ENCODE peak calls at places on chromosome 21, in nine cellular contexts. X is stimulated activated CD4-positive, alpha-beta T cell treated with anti-CD3 and anti-CD28 coated beads, Interleukin-1b, Interleukin-23, amount 100 ng/mL, for 24 hours; F is activated T-cell treated with anti-CD3 and anti-CD28 coated beads for 24 hours; G is foreskin melanocyte; C is GDM1; B is ELR; R is sigmoid colon; E is T-helper 9 cell; A is activated T-helper 1 cell treated with Interleukin-2 at 50 U/mL for 16 hours. U is an unnamed sample.

GRCh38 chr21:44793269-44794030 is 8.2 kb downstream of the UBE2G2 start:
- DNase-seq in G (peak), C (peak), E (peak), B (peak), R (no peak), A (peak), F (peak), X (no peak), U (peak)

GRCh38 chr21:34743831-34744230 is 75.0 kb downstream of the CLIC6 start:
- DNase-seq in E (no peak), B (peak), A (no peak), F (no peak), C (no peak), R (no peak), X (no peak), G (no peak), U (peak)

GRCh38 chr21:44424608-44425306 is 30.6 kb upstream of the LRRC3 start:
- DNase-seq in A (no peak), F (no peak), C (no peak), E (no peak), R (peak), B (no peak), G (no peak), X (no peak), U (no peak)

GRCh38 chr21:33441489-33442477 is 38.0 kb downstream of the TMEM50B start:
- DNase-seq in F (no peak), A (no peak), X (no peak), G (no peak), R (no peak), B (peak), E (no peak), C (no peak), U (peak)

GRCh38 chr21:43034826-43035225 is 40.8 kb downstream of the CBS start:
- DNase-seq in C (no peak), B (no peak), E (no peak), F (no peak), X (no peak), A (no peak), R (no peak), G (no peak), U (no peak)

GRCh38 chr21:41726970-41727783 is 39.7 kb downstream of the RIPK4 start:
- DNase-seq in C (no peak), E (no peak), G (no peak), F (no peak), X (no peak), A (no peak), R (no peak), B (peak), U (peak)

GRCh38 chr21:17402885-17403477 is 109.9 kb upstream of the CXADR start:
- DNase-seq in C (no peak), A (no peak), B (no peak), G (no peak), X (no peak), F (no peak), E (no peak), R (no peak), U (no peak)

GRCh38 chr21:38688068-38688467 is 117.7 kb upstream of the ETS2 start:
- DNase-seq in A (no peak), C (no peak), G (no peak), B (no peak), R (no peak), F (no peak), X (no peak), E (no peak), U (no peak)

GRCh38 chr21:32083175-32083574 is 195.7 kb downstream of the MIS18A start:
- DNase-seq in G (no peak), E (no peak), R (no peak), F (no peak), B (no peak), A (no peak), C (no peak), X (no peak), U (no peak)

GRCh38 chr21:36297938-36298572 is 21.9 kb upstream of the MORC3 start:
- DNase-seq in G (peak), F (peak), X (peak), A (peak), B (peak), E (peak), C (peak), R (peak), U (peak)

GRCh38 chr21:36076878-36077658 is 7.2 kb downstream of the CBR1 start:
- DNase-seq in A (no peak), G (no peak), E (no peak), C (no peak), B (no peak), R (no peak), F (no peak), X (no peak), U (no peak)

GRCh38 chr21:42988234-42988965 is 14.0 kb downstream of the PKNOX1 start:
- DNase-seq in R (no peak), G (no peak), C (no peak), B (peak), X (no peak), A (no peak), F (no peak), E (no peak), U (no peak)

GRCh38 chr21:33339135-33339534 is 14.4 kb downstream of the IFNAR1 start:
- DNase-seq in X (no peak), G (no peak), R (no peak), B (no peak), C (no peak), F (no peak), E (no peak), A (no peak), U (no peak)

GRCh38 chr21:17848228-17848627 is 29.1 kb upstream of the C21orf91 start:
- DNase-seq in G (peak), R (peak), B (peak), F (no peak), E (no peak), C (no peak), A (no peak), X (no peak), U (peak)

GRCh38 chr21:44012474-44013379 is 618 bp downstream of the TRAPPC10 start:
- DNase-seq in E (peak), F (peak), C (peak), R (peak), G (peak), X (peak), A (peak), B (peak), U (peak)

GRCh38 chr21:14675774-14676530 is 129.8 kb upstream of the SAMSN1 start:
- DNase-seq in E (no peak), A (no peak), F (no peak), G (no peak), C (peak), X (no peak), R (no peak), B (no peak), U (no peak)

GRCh38 chr21:46385846-46386725 is 62.1 kb downstream of the PCNT start:
- DNase-seq in X (no peak), E (no peak), C (no peak), R (no peak), F (no peak), G (no peak), A (no peak), B (no peak), U (no peak)

GRCh38 chr21:43608225-43608624 is 51.1 kb downstream of the HSF2BP start:
- DNase-seq in X (no peak), G (no peak), C (peak), F (no peak), R (no peak), E (no peak), A (no peak), B (peak), U (peak)

GRCh38 chr21:26798856-26799751 is 46.1 kb downstream of the ADAMTS1 start:
- DNase-seq in A (no peak), B (peak), E (no peak), X (no peak), C (no peak), R (no peak), F (no peak), G (peak), U (peak)

GRCh38 chr21:45873418-45873817 is 108.2 kb upstream of the COL6A1 start:
- DNase-seq in X (no peak), F (no peak), R (peak), A (no peak), G (no peak), E (no peak), C (no peak), B (no peak), U (no peak)

GRCh38 chr21:35833991-35834390 is 226.3 kb downstream of the SETD4 start:
- DNase-seq in E (no peak), G (no peak), F (no peak), R (no peak), X (no peak), C (no peak), A (no peak), B (no peak), U (no peak)

GRCh38 chr21:44300262-44300959 is 558 bp downstream of the PFKL start:
- DNase-seq in B (peak), G (peak), R (peak), C (peak), E (peak), A (peak), X (peak), F (peak), U (peak)

GRCh38 chr21:35678393-35678792 is 381.9 kb downstream of the SETD4 start:
- DNase-seq in X (no peak), G (no peak), R (no peak), F (no peak), E (no peak), A (no peak), B (no peak), C (no peak), U (no peak)

GRCh38 chr21:29077651-29078090 is 4.2 kb upstream of the CCT8 start:
- DNase-seq in R (no peak), X (no peak), B (peak), E (no peak), C (peak), A (no peak), F (no peak), G (no peak), U (peak)

U was measured in epithelial cell of esophagus.